ENCODE peak calls at places on chromosome 22, in eight cellular contexts. One of them, this sample, is unnamed. For H3K9me3 and H3K4me1, the result is how much of the 10 kb centered on the place peaks cover.

GRCh38 chr22:17779286-17780115 is 5.2 kb upstream of the BID start:
- DNase-seq in PC-3: no peak
- DNase-seq in OCI-LY7: no peak
- DNase-seq in HCT116: no peak
- DNase-seq in hepatocyte: no peak
- DNase-seq in MM.1S: no peak
- DNase-seq in neural progenitor cell: no peak
- DNase-seq in GM23248: no peak
- DNase-seq in this sample: no peak

GRCh38 chr22:38272373-38273134 is at the start of gene TMEM184B:
- DNase-seq in PC-3: peak
- DNase-seq in OCI-LY7: peak
- DNase-seq in HCT116: peak
- DNase-seq in hepatocyte: peak
- DNase-seq in MM.1S: peak
- DNase-seq in neural progenitor cell: peak
- DNase-seq in GM23248: peak
- DNase-seq in this sample: peak

GRCh38 chr22:27984723-27985122 is 65.7 kb upstream of the PITPNB start:
- DNase-seq in PC-3: no peak
- DNase-seq in OCI-LY7: no peak
- DNase-seq in HCT116: no peak
- DNase-seq in hepatocyte: no peak
- DNase-seq in MM.1S: no peak
- DNase-seq in neural progenitor cell: no peak
- DNase-seq in GM23248: no peak
- DNase-seq in this sample: no peak

GRCh38 chr22:35804421-35804820 is 86.7 kb downstream of the APOL5 start:
- DNase-seq in PC-3: no peak
- DNase-seq in OCI-LY7: no peak
- DNase-seq in HCT116: no peak
- DNase-seq in hepatocyte: no peak
- DNase-seq in MM.1S: no peak
- DNase-seq in neural progenitor cell: no peak
- DNase-seq in GM23248: no peak
- DNase-seq in this sample: no peak

GRCh38 chr22:35914665-35915476 is 113.8 kb downstream of the RBFOX2 start:
- DNase-seq in PC-3: peak
- DNase-seq in OCI-LY7: peak
- DNase-seq in HCT116: peak
- DNase-seq in hepatocyte: peak
- DNase-seq in MM.1S: peak
- DNase-seq in neural progenitor cell: peak
- DNase-seq in GM23248: peak
- DNase-seq in this sample: peak

GRCh38 chr22:32617883-32618282 is 143.3 kb downstream of the FBXO7 start:
- DNase-seq in PC-3: no peak
- DNase-seq in OCI-LY7: no peak
- DNase-seq in HCT116: no peak
- DNase-seq in hepatocyte: peak
- DNase-seq in MM.1S: no peak
- DNase-seq in neural progenitor cell: no peak
- DNase-seq in GM23248: no peak
- DNase-seq in this sample: no peak

GRCh38 chr22:36874731-36875130 is 13.9 kb downstream of the NCF4 start:
- DNase-seq in PC-3: no peak
- DNase-seq in OCI-LY7: no peak
- DNase-seq in HCT116: no peak
- DNase-seq in hepatocyte: no peak
- DNase-seq in MM.1S: no peak
- DNase-seq in neural progenitor cell: no peak
- DNase-seq in GM23248: no peak
- DNase-seq in this sample: no peak

GRCh38 chr22:42919199-42919598 is 62.1 kb upstream of the ARFGAP3 start:
- DNase-seq in PC-3: peak
- DNase-seq in OCI-LY7: no peak
- DNase-seq in HCT116: peak
- DNase-seq in hepatocyte: no peak
- DNase-seq in MM.1S: no peak
- DNase-seq in neural progenitor cell: no peak
- DNase-seq in GM23248: peak
- DNase-seq in this sample: no peak

GRCh38 chr22:30695351-30695762 is 683 bp downstream of the OSBP2 start:
- DNase-seq in PC-3: no peak
- DNase-seq in OCI-LY7: no peak
- DNase-seq in HCT116: no peak
- DNase-seq in hepatocyte: no peak
- DNase-seq in MM.1S: no peak
- DNase-seq in neural progenitor cell: no peak
- DNase-seq in GM23248: no peak
- DNase-seq in this sample: no peak

GRCh38 chr22:23698673-23699235 is 7.9 kb downstream of the RGL4 start:
- DNase-seq in PC-3: no peak
- DNase-seq in OCI-LY7: no peak
- DNase-seq in HCT116: no peak
- DNase-seq in hepatocyte: no peak
- DNase-seq in MM.1S: no peak
- DNase-seq in neural progenitor cell: no peak
- DNase-seq in GM23248: no peak
- DNase-seq in this sample: no peak

GRCh38 chr22:28505416-28506156 is 174.1 kb downstream of the TTC28 start:
- DNase-seq in PC-3: no peak
- DNase-seq in OCI-LY7: no peak
- DNase-seq in HCT116: no peak
- DNase-seq in hepatocyte: no peak
- DNase-seq in MM.1S: no peak
- DNase-seq in neural progenitor cell: peak
- DNase-seq in GM23248: no peak
- DNase-seq in this sample: no peak

GRCh38 chr22:31622980-31623379 is 39.0 kb downstream of the PISD start:
- DNase-seq in PC-3: no peak
- DNase-seq in OCI-LY7: no peak
- DNase-seq in HCT116: no peak
- DNase-seq in hepatocyte: no peak
- DNase-seq in MM.1S: no peak
- DNase-seq in neural progenitor cell: no peak
- DNase-seq in GM23248: no peak
- DNase-seq in this sample: no peak

GRCh38 chr22:24753919-24754318 is 20.6 kb downstream of the PIWIL3 start:
- DNase-seq in PC-3: no peak
- DNase-seq in OCI-LY7: no peak
- DNase-seq in HCT116: no peak
- DNase-seq in hepatocyte: no peak
- DNase-seq in MM.1S: no peak
- DNase-seq in neural progenitor cell: no peak
- DNase-seq in GM23248: no peak
- DNase-seq in this sample: no peak

GRCh38 chr22:29773233-29773632 is 6.1 kb downstream of the UQCR10 start:
- DNase-seq in PC-3: peak
- DNase-seq in OCI-LY7: no peak
- DNase-seq in HCT116: peak
- DNase-seq in hepatocyte: peak
- DNase-seq in MM.1S: no peak
- DNase-seq in neural progenitor cell: no peak
- DNase-seq in GM23248: peak
- DNase-seq in this sample: no peak

GRCh38 chr22:37568448-37569008 is 8.2 kb downstream of the CDC42EP1 start:
- DNase-seq in PC-3: no peak
- DNase-seq in OCI-LY7: no peak
- DNase-seq in HCT116: no peak
- DNase-seq in hepatocyte: peak
- DNase-seq in MM.1S: no peak
- DNase-seq in neural progenitor cell: no peak
- DNase-seq in GM23248: no peak
- DNase-seq in this sample: no peak

GRCh38 chr22:49469896-49470740 is 357.6 kb downstream of the BRD1 start:
- DNase-seq in PC-3: no peak
- DNase-seq in OCI-LY7: no peak
- DNase-seq in HCT116: no peak
- DNase-seq in hepatocyte: no peak
- DNase-seq in MM.1S: no peak
- DNase-seq in neural progenitor cell: no peak
- DNase-seq in GM23248: no peak
- DNase-seq in this sample: no peak
- H3K9me3 ChIP-seq in PC-3: under half
- H3K9me3 ChIP-seq in OCI-LY7: under half
- H3K9me3 ChIP-seq in HCT116: under half
- H3K9me3 ChIP-seq in hepatocyte: under half
- H3K9me3 ChIP-seq in MM.1S: under half
- H3K9me3 ChIP-seq in neural progenitor cell: under half
- H3K9me3 ChIP-seq in GM23248: under half
- H3K9me3 ChIP-seq in this sample: under half

DNA sequence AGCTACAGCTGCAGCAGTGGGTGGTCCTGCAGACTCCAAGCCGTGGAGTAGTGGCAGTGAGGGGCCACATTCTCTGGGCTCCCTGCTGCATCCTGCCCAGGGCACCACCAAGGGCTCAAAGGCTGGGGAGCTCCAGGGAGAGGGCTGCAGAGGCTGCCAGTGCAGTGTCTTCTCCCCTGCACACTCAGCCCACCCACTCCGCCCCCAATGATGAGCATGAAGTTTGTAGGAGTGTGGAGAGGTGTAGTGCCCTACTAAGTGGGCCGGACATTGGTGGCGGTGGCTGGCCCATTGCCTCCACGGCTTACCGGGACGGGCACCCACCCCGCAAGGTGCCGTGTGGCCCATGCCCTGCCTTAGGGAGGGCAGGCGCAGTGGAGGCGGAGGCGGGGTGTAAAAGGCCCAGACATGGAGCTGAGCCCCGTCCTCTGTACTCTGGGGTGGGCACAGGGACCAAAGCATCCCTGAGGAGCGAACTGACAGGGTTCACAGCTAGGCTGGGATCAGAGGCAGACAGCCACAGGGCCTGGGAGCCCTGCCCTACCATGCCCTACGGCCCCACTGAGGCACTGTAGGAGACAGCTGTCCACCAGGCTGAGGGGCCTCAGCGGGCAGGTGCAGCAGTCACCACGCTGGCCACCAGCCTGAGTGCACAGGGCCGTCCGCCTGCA is 18.9 kb downstream of the ARVCF start:
- DNase-seq in PC-3: no peak
- DNase-seq in OCI-LY7: no peak
- DNase-seq in HCT116: no peak
- DNase-seq in hepatocyte: no peak
- DNase-seq in MM.1S: no peak
- DNase-seq in neural progenitor cell: no peak
- DNase-seq in GM23248: no peak
- DNase-seq in this sample: no peak
- H3K4me1 ChIP-seq in PC-3: under half
- H3K4me1 ChIP-seq in OCI-LY7: under half
- H3K4me1 ChIP-seq in HCT116: under half
- H3K4me1 ChIP-seq in hepatocyte: under half
- H3K4me1 ChIP-seq in MM.1S: under half
- H3K4me1 ChIP-seq in neural progenitor cell: under half
- H3K4me1 ChIP-seq in GM23248: under half
- H3K4me1 ChIP-seq in this sample: half or more

GRCh38 chr22:46047226-46047625 is 70.3 kb upstream of the WNT7B start:
- DNase-seq in PC-3: no peak
- DNase-seq in OCI-LY7: no peak
- DNase-seq in HCT116: no peak
- DNase-seq in hepatocyte: no peak
- DNase-seq in MM.1S: no peak
- DNase-seq in neural progenitor cell: no peak
- DNase-seq in GM23248: no peak
- DNase-seq in this sample: no peak
- TF ChIP-seq EZH2phosphoT487 in PC-3: no peak
- TF ChIP-seq EZH2phosphoT487 in OCI-LY7: no peak
- TF ChIP-seq EZH2phosphoT487 in HCT116: no peak
- TF ChIP-seq EZH2phosphoT487 in hepatocyte: no peak
- TF ChIP-seq EZH2phosphoT487 in MM.1S: no peak
- TF ChIP-seq EZH2phosphoT487 in neural progenitor cell: no peak
- TF ChIP-seq EZH2phosphoT487 in GM23248: no peak
- TF ChIP-seq EZH2phosphoT487 in this sample: no peak

DNA sequence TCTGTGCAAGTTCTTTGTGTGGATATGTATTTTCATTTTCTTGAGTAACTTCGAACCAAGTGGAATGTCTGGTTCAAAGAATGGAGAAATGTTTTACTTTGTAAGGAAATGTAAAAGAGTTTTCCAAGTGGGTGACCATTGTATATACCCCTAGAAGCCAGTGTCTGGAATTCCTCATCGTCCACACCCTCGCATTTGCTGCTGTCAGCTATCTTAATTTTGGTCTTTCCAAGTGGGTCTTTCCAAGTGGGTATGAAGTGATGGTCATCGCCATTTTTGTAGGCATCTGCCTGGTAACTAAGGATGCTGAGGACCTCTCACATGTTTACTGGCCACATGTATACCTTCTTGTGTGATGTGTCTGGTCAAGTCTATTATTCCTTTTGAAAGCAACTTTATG is 547.5 kb downstream of the TBC1D22A start:
- DNase-seq in PC-3: no peak
- DNase-seq in OCI-LY7: no peak
- DNase-seq in HCT116: no peak
- DNase-seq in hepatocyte: no peak
- DNase-seq in MM.1S: no peak
- DNase-seq in neural progenitor cell: no peak
- DNase-seq in GM23248: no peak
- DNase-seq in this sample: no peak
- H3K9me3 ChIP-seq in PC-3: under half
- H3K9me3 ChIP-seq in OCI-LY7: under half
- H3K9me3 ChIP-seq in HCT116: under half
- H3K9me3 ChIP-seq in hepatocyte: under half
- H3K9me3 ChIP-seq in MM.1S: under half
- H3K9me3 ChIP-seq in neural progenitor cell: under half
- H3K9me3 ChIP-seq in GM23248: under half
- H3K9me3 ChIP-seq in this sample: under half

GRCh38 chr22:44360686-44361381 is 48.1 kb upstream of the SHISAL1 start:
- DNase-seq in PC-3: peak
- DNase-seq in OCI-LY7: no peak
- DNase-seq in HCT116: no peak
- DNase-seq in hepatocyte: peak
- DNase-seq in MM.1S: no peak
- DNase-seq in neural progenitor cell: peak
- DNase-seq in GM23248: peak
- DNase-seq in this sample: no peak
- H3K4me1 ChIP-seq in PC-3: under half
- H3K4me1 ChIP-seq in OCI-LY7: under half
- H3K4me1 ChIP-seq in HCT116: under half
- H3K4me1 ChIP-seq in hepatocyte: under half
- H3K4me1 ChIP-seq in MM.1S: under half
- H3K4me1 ChIP-seq in neural progenitor cell: under half
- H3K4me1 ChIP-seq in GM23248: under half
- H3K4me1 ChIP-seq in this sample: under half

DNA sequence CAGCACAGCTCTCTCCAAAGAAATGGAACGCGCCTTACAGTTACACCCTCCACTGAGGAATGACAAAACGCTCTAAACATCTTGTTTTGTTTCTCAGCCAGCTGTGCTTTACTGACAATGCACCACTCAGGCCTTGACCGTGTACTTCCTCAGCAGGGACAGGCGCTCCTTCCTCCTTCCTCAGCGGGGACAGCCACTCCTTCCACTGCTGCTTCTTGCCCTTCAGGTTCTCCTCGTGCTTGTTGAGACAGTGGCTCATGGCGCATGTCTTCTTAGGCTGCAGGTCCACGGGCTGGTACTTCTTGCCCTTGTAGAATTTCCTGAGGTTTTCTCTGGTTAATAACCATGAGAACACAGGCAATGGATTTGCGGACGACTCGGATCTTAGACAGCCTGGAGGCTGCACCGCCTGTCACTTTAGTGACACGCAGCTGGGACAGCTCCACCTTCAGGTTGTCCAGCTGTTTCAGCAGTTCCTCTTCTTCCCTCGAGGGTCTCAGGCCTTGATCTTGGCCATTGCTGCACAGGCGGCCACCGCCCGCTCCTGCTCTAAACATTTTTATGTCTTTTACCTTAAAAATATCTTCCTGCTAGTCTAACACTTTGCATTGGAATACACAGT is 613.8 kb downstream of the BRD1 start:
- DNase-seq in PC-3: no peak
- DNase-seq in OCI-LY7: no peak
- DNase-seq in HCT116: no peak
- DNase-seq in hepatocyte: no peak
- DNase-seq in MM.1S: no peak
- DNase-seq in neural progenitor cell: no peak
- DNase-seq in GM23248: no peak
- DNase-seq in this sample: no peak
- TF ChIP-seq EZH2phosphoT487 in PC-3: no peak
- TF ChIP-seq EZH2phosphoT487 in OCI-LY7: no peak
- TF ChIP-seq EZH2phosphoT487 in HCT116: no peak
- TF ChIP-seq EZH2phosphoT487 in hepatocyte: no peak
- TF ChIP-seq EZH2phosphoT487 in MM.1S: no peak
- TF ChIP-seq EZH2phosphoT487 in neural progenitor cell: no peak
- TF ChIP-seq EZH2phosphoT487 in GM23248: no peak
- TF ChIP-seq EZH2phosphoT487 in this sample: no peak

This sample was measured in SK-N-SH.